ENCODE peak calls at places on chromosomes 13 and 19, in seven cellular contexts. E is endothelial cell; W is iris pigment epithelial cell; B is activated CD8-positive, alpha-beta memory T cell treated with anti-CD3 and anti-CD28 coated beads, Interleukin-2, amount 10 ng/mL, durations not matched to agents 7 days and 5 days; N is heart left ventricle; V is NB4; D is stimulated activated CD8-positive, alpha-beta memory T cell treated with anti-CD3 and anti-CD28 coated beads, Interleukin-7, amount 100 ng/mL, for 48 hours. U is an unnamed sample.

GRCh38 chr19:29259867-29260281 is 46.9 kb upstream of the UQCRFS1 start:
- DNase-seq in E (no peak), W (no peak), B (no peak), N (no peak), V (no peak), D (no peak), U (no peak)

GRCh38 chr19:51751655-51752054 is at the start of gene FPR1:
- DNase-seq in E (no peak), W (peak), B (no peak), N (peak), V (peak), D (no peak), U (peak)

GRCh38 chr19:17605761-17606745 is 50.6 kb downstream of the COLGALT1 start:
- DNase-seq in E (peak), W (peak), B (peak), N (peak), V (peak), D (peak), U (peak)

GRCh38 chr19:41997121-41997850 is 3.3 kb upstream of the ATP1A3 start:
- DNase-seq in E (peak), W (peak), B (peak), N (no peak), V (peak), D (no peak), U (peak)

GRCh38 chr13:99086869-99087129 is 108.9 kb upstream of the DOCK9 start:
- DNase-seq in E (peak), W (peak), B (peak), N (no peak), V (no peak), D (no peak), U (no peak)

GRCh38 chr19:8877854-8878705 is 45.9 kb downstream of the MBD3L1 start:
- DNase-seq in E (no peak), W (no peak), B (no peak), N (no peak), V (peak), D (no peak), U (no peak)

GRCh38 chr19:16325161-16325527 is 518 bp downstream of the KLF2 start:
- DNase-seq in E (peak), W (no peak), B (peak), N (peak), V (no peak), D (no peak), U (no peak)

GRCh38 chr19:45905016-45905415 is 2.6 kb upstream of the MYPOP start:
- DNase-seq in E (no peak), W (no peak), B (no peak), N (no peak), V (no peak), D (no peak), U (no peak)

GRCh38 chr19:5655412-5655811 is 24.9 kb downstream of the MICOS13 start:
- DNase-seq in E (no peak), W (no peak), B (no peak), N (no peak), V (no peak), D (no peak), U (no peak)

GRCh38 chr13:41222259-41222852 is 28.0 kb upstream of the KBTBD7 start:
- DNase-seq in E (peak), W (peak), B (peak), N (peak), V (peak), D (peak), U (peak)

GRCh38 chr13:51241720-51242119 is 19.5 kb downstream of the FAM124A start:
- DNase-seq in E (no peak), W (peak), B (no peak), N (no peak), V (peak), D (no peak), U (peak)

GRCh38 chr13:42807866-42808265 is 26.5 kb downstream of the FAM216B start:
- DNase-seq in E (no peak), W (peak), B (no peak), N (no peak), V (no peak), D (no peak), U (peak)

GRCh38 chr13:20924758-20925394 is 22.3 kb upstream of the XPO4 start:
- DNase-seq in E (peak), W (peak), B (peak), N (peak), V (peak), D (peak), U (peak)

GRCh38 chr13:64505511-64505910 is 2724.6 kb downstream of the PCDH9 start:
- DNase-seq in E (no peak), W (peak), B (no peak), N (no peak), V (no peak), D (no peak), U (no peak)

GRCh38 chr19:54420383-54421168 is 5.3 kb downstream of the TTYH1 start:
- DNase-seq in E (peak), W (no peak), B (no peak), N (peak), V (no peak), D (no peak), U (peak)

GRCh38 chr19:53311044-53311443 is 22.5 kb upstream of the ZNF845 start:
- DNase-seq in E (no peak), W (no peak), B (no peak), N (no peak), V (peak), D (no peak), U (no peak)

GRCh38 chr19:33522371-33522662 is 726 bp upstream of the PEPD start:
- DNase-seq in E (no peak), W (no peak), B (no peak), N (no peak), V (no peak), D (no peak), U (no peak)

GRCh38 chr19:1651548-1652394 is 644 bp downstream of the TCF3 start:
- DNase-seq in E (peak), W (peak), B (peak), N (peak), V (peak), D (no peak), U (peak)

GRCh38 chr13:19289180-19289579 is 107.6 kb upstream of the TUBA3C start:
- DNase-seq in E (no peak), W (no peak), B (no peak), N (no peak), V (no peak), D (no peak), U (no peak)

GRCh38 chr13:110421696-110422395 is 114.8 kb downstream of the COL4A2 start:
- DNase-seq in E (no peak), W (peak), B (no peak), N (no peak), V (peak), D (no peak), U (peak)

GRCh38 chr13:105848494-105848893 is 687.0 kb downstream of the EFNB2 start:
- DNase-seq in E (no peak), W (no peak), B (no peak), N (no peak), V (no peak), D (no peak), U (no peak)

GRCh38 chr13:29654807-29655547 is 59.5 kb upstream of the SLC7A1 start:
- DNase-seq in E (no peak), W (peak), B (no peak), N (no peak), V (no peak), D (no peak), U (no peak)

GRCh38 chr13:22214184-22214583 is 543.3 kb downstream of the FGF9 start:
- DNase-seq in E (no peak), W (no peak), B (no peak), N (no peak), V (no peak), D (no peak), U (no peak)

GRCh38 chr13:53264751-53265150 is 236.1 kb downstream of the OLFM4 start:
- DNase-seq in E (no peak), W (no peak), B (no peak), N (no peak), V (no peak), D (no peak), U (no peak)

GRCh38 chr19:38003427-38004099 is 96.6 kb downstream of the SIPA1L3 start:
- DNase-seq in E (peak), W (peak), B (peak), N (peak), V (peak), D (peak), U (peak)

GRCh38 chr19:10921199-10921879 is 7.1 kb downstream of the YIPF2 start:
- DNase-seq in E (no peak), W (no peak), B (no peak), N (no peak), V (no peak), D (no peak), U (no peak)

GRCh38 chr13:89951341-89951740 is 1396.1 kb upstream of the MIR17HG start:
- DNase-seq in E (no peak), W (peak), B (no peak), N (no peak), V (no peak), D (no peak), U (no peak)

GRCh38 chr19:29215322-29215845 is 2.4 kb upstream of the UQCRFS1 start:
- DNase-seq in E (no peak), W (no peak), B (no peak), N (no peak), V (no peak), D (no peak), U (no peak)

GRCh38 chr19:4581381-4582111 is 22.1 kb upstream of the SEMA6B start:
- DNase-seq in E (no peak), W (no peak), B (no peak), N (no peak), V (peak), D (no peak), U (no peak)

GRCh38 chr13:93116809-93117208 is 109.8 kb upstream of the GPC6 start:
- DNase-seq in E (no peak), W (no peak), B (no peak), N (no peak), V (peak), D (no peak), U (no peak)

GRCh38 chr13:102195566-102196462 is 206.0 kb downstream of the FGF14 start:
- DNase-seq in E (no peak), W (peak), B (no peak), N (no peak), V (no peak), D (no peak), U (no peak)

GRCh38 chr13:37118002-37118401 is 12.5 kb upstream of the CSNK1A1L start:
- DNase-seq in E (no peak), W (no peak), B (no peak), N (peak), V (no peak), D (no peak), U (no peak)

GRCh38 chr19:45507864-45508680 is 793 bp downstream of the VASP start:
- DNase-seq in E (peak), W (no peak), B (peak), N (no peak), V (peak), D (peak), U (no peak)

GRCh38 chr13:68993154-68993553 is 1114.5 kb upstream of the ATXN8OS start:
- DNase-seq in E (no peak), W (no peak), B (no peak), N (no peak), V (no peak), D (no peak), U (no peak)

GRCh38 chr13:48680756-48681392 is 27.1 kb downstream of the CYSLTR2 start:
- DNase-seq in E (no peak), W (no peak), B (no peak), N (no peak), V (no peak), D (no peak), U (no peak)

GRCh38 chr19:3575260-3575741 is 2.6 kb downstream of the HMG20B start:
- DNase-seq in E (peak), W (no peak), B (no peak), N (no peak), V (no peak), D (no peak), U (peak)

GRCh38 chr13:113904411-113904810 is 40.5 kb upstream of the GAS6 start:
- DNase-seq in E (peak), W (peak), B (peak), N (no peak), V (peak), D (no peak), U (peak)